ENCODE peak calls at places on chromosomes 7 and 10, in five cellular contexts. X, T, G, L and Y are unnamed samples.

GRCh38 chr10:13347235-13348156 is 597 bp downstream of the SEPHS1 start:
- DNase-seq in X (peak), T (peak), G (peak), L (peak), Y (peak)

GRCh38 chr7:31981874-31982390 is 88.3 kb downstream of the PDE1C start:
- DNase-seq in X (no peak), T (no peak), G (no peak), L (no peak), Y (no peak)

GRCh38 chr7:100951888-100952560 is 2.7 kb downstream of the MUC3A start:
- DNase-seq in X (no peak), T (no peak), G (no peak), L (no peak), Y (no peak)

GRCh38 chr10:69748621-69749020 is 53.1 kb upstream of the COL13A1 start:
- DNase-seq in X (no peak), T (no peak), G (no peak), L (no peak), Y (no peak)

GRCh38 chr7:5557920-5558401 is 134.3 kb upstream of the TNRC18 start:
- DNase-seq in X (no peak), T (no peak), G (no peak), L (peak), Y (peak)

GRCh38 chr10:110963162-110963561 is 43.8 kb downstream of the SHOC2 start:
- DNase-seq in X (no peak), T (no peak), G (no peak), L (no peak), Y (no peak)

GRCh38 chr7:30683839-30684238 is 1.6 kb upstream of the CRHR2 start:
- DNase-seq in X (no peak), T (no peak), G (no peak), L (no peak), Y (peak)

GRCh38 chr7:97307521-97308108 is 190.1 kb downstream of the SDHAF3 start:
- DNase-seq in X (no peak), T (no peak), G (no peak), L (no peak), Y (no peak)

GRCh38 chr7:143372070-143372469 is 9.1 kb upstream of the ZYX start:
- DNase-seq in X (no peak), T (peak), G (peak), L (no peak), Y (peak)

GRCh38 chr7:27173412-27174076 is 576 bp downstream of the HOXA10 start:
- DNase-seq in X (peak), T (no peak), G (peak), L (peak), Y (peak)